ENCODE peak calls at places on chromosome 18, in eight cellular contexts. F is pancreas; J is fibroblast of the conjunctiva; R is EH; G is nucleus accumbens; O is stimulated activated CD8-positive, alpha-beta memory T cell treated with anti-CD3 and anti-CD28 coated beads, Interleukin-4, amount 100 ng/mL, for 24 hours; H is sciatic nerve; C is neural progenitor cell. D is an unnamed sample.

GRCh38 chr18:21454725-21455124 is 145.8 kb downstream of the ESCO1 start:
- DNase-seq in R (no peak), F (no peak), G (no peak), J (no peak), C (no peak), H (no peak), O (no peak), D (no peak)

GRCh38 chr18:54052259-54052658 is 172.2 kb downstream of the MBD2 start:
- DNase-seq in G (no peak), R (no peak), H (no peak), C (no peak), F (no peak), O (no peak), J (no peak), D (no peak)

GRCh38 chr18:23377669-23378469 is 75.2 kb upstream of the RIOK3 start:
- DNase-seq in R (peak), G (no peak), J (peak), C (no peak), H (no peak), F (no peak), O (no peak), D (no peak)

GRCh38 chr18:76822510-76823165 is at the start of gene ZNF236:
- DNase-seq in F (peak), R (peak), H (peak), O (peak), C (peak), J (no peak), G (peak), D (peak)

GRCh38 chr18:35478520-35479435 is 19.0 kb downstream of the INO80C start:
- DNase-seq in H (no peak), R (peak), F (no peak), G (no peak), O (peak), C (no peak), J (peak), D (peak)

GRCh38 chr18:61546598-61546997 is 213.4 kb downstream of the CDH20 start:
- DNase-seq in C (no peak), R (peak), O (no peak), G (no peak), F (no peak), J (peak), H (no peak), D (no peak)

GRCh38 chr18:44586782-44587524 is 93.7 kb upstream of the SETBP1 start:
- DNase-seq in O (no peak), G (peak), C (no peak), H (no peak), R (no peak), F (no peak), J (no peak), D (peak)

GRCh38 chr18:72128649-72129048 is 415.5 kb downstream of the CBLN2 start:
- DNase-seq in R (no peak), F (no peak), H (no peak), G (no peak), O (no peak), C (no peak), J (no peak), D (no peak)

GRCh38 chr18:60044290-60045006 is 144.7 kb downstream of the PMAIP1 start:
- DNase-seq in G (no peak), R (peak), O (no peak), F (no peak), J (peak), C (no peak), H (no peak), D (no peak)

GRCh38 chr18:9615973-9616559 is 1.7 kb upstream of the PPP4R1 start:
- DNase-seq in C (no peak), R (peak), J (no peak), H (no peak), O (no peak), G (no peak), F (no peak), D (no peak)

GRCh38 chr18:7221424-7222155 is 9.3 kb upstream of the LRRC30 start:
- DNase-seq in O (no peak), J (peak), H (no peak), G (no peak), R (peak), F (no peak), C (peak), D (peak)

GRCh38 chr18:77749189-77749588 is 499.5 kb downstream of the GALR1 start:
- DNase-seq in G (no peak), O (no peak), H (no peak), R (no peak), J (no peak), C (peak), F (no peak), D (peak)

GRCh38 chr18:73514449-73514848 is 633.2 kb downstream of the FBXO15 start:
- DNase-seq in H (no peak), R (no peak), F (no peak), J (no peak), O (no peak), C (no peak), G (no peak), D (no peak)